ENCODE peak calls at places on chromosome 12, in five cellular contexts. V is A549, Z is HepG2, F is GM12878, S is K562. Y is an unnamed sample.

GRCh38 chr12:13250416-13250815 is 53.9 kb downstream of the EMP1 start:
- DNase-seq in V (peak; percentile 33), Z (no peak), F (no peak), S (no peak), Y (no peak)

GRCh38 chr12:104555650-104556049 is 98.9 kb downstream of the CHST11 start:
- DNase-seq in V (no peak), Z (no peak), F (no peak), S (no peak), Y (no peak)

GRCh38 chr12:13340149-13340548 is 143.6 kb downstream of the EMP1 start:
- DNase-seq in V (peak; percentile 51), Z (no peak), F (no peak), S (no peak), Y (no peak)

GRCh38 chr12:8080131-8080530 is 1.9 kb upstream of the NECAP1 start:
- DNase-seq in V (no peak), Z (no peak), F (no peak), S (peak; percentile 14), Y (no peak)

GRCh38 chr12:58919271-58920101 is 818 bp downstream of the LRIG3 start:
- DNase-seq in V (peak; percentile 41), Z (peak; percentile 27), F (no peak), S (no peak), Y (no peak)

GRCh38 chr12:21656931-21657335 is 709 bp downstream of the LDHB start:
- DNase-seq in V (peak; percentile 56), Z (no peak), F (no peak), S (peak; percentile 11), Y (no peak)

GRCh38 chr12:62438098-62438692 is 28.4 kb upstream of the MON2 start:
- DNase-seq in V (peak; percentile 69), Z (peak; percentile 17), F (peak; percentile 11), S (peak; percentile 56), Y (peak; percentile 67)

GRCh38 chr12:103905730-103906349 is 24.4 kb upstream of the HSP90B1 start:
- DNase-seq in V (no peak), Z (no peak), F (no peak), S (no peak), Y (no peak)

GRCh38 chr12:65609359-65609771 is 214.9 kb upstream of the HMGA2 start:
- DNase-seq in V (peak; percentile 31), Z (no peak), F (no peak), S (no peak), Y (no peak)

GRCh38 chr12:5432011-5432400 is at the start of gene NTF3:
- DNase-seq in V (no peak), Z (no peak), F (no peak), S (no peak), Y (peak; percentile 72)

GRCh38 chr12:79555006-79555925 is 135.5 kb downstream of the PAWR start:
- DNase-seq in V (peak; percentile 66), Z (peak; percentile 62), F (no peak), S (no peak), Y (no peak)

GRCh38 chr12:49294086-49294803 is 702 bp upstream of the PRPH start:
- DNase-seq in V (no peak), Z (no peak), F (no peak), S (no peak), Y (no peak)

GRCh38 chr12:68348419-68348818 is 16.3 kb upstream of the MDM1 start:
- DNase-seq in V (no peak), Z (no peak), F (no peak), S (no peak), Y (no peak)

GRCh38 chr12:28578361-28578760 is 388.1 kb downstream of the CCDC91 start:
- DNase-seq in V (no peak), Z (no peak), F (no peak), S (no peak), Y (no peak)

GRCh38 chr12:43842259-43842658 is 6.4 kb downstream of the TMEM117 start:
- DNase-seq in V (no peak), Z (no peak), F (no peak), S (no peak), Y (no peak)

GRCh38 chr12:20475542-20475941 is 107.2 kb downstream of the PDE3A start:
- DNase-seq in V (no peak), Z (no peak), F (no peak), S (no peak), Y (no peak)

GRCh38 chr12:50537538-50537919 is 32.7 kb downstream of the DIP2B start:
- DNase-seq in V (peak; percentile 40), Z (no peak), F (no peak), S (no peak), Y (no peak)

GRCh38 chr12:12086331-12086730 is 15.6 kb downstream of the BCL2L14 start:
- DNase-seq in V (no peak), Z (no peak), F (no peak), S (no peak), Y (no peak)

GRCh38 chr12:46617167-46617566 is 208.6 kb downstream of the SLC38A4 start:
- DNase-seq in V (no peak), Z (no peak), F (no peak), S (no peak), Y (no peak)

GRCh38 chr12:53530920-53531319 is 23.6 kb upstream of the NPFF start:
- DNase-seq in V (no peak), Z (no peak), F (no peak), S (no peak), Y (no peak)

GRCh38 chr12:82299617-82300016 is 58.6 kb downstream of the CCDC59 start:
- DNase-seq in V (no peak), Z (no peak), F (no peak), S (no peak), Y (no peak)

GRCh38 chr12:68403296-68403695 is 71.1 kb upstream of the MDM1 start:
- DNase-seq in V (no peak), Z (no peak), F (no peak), S (no peak), Y (no peak)

GRCh38 chr12:31440586-31440985 is 114.6 kb upstream of the SINHCAF start:
- DNase-seq in V (no peak), Z (no peak), F (no peak), S (no peak), Y (no peak)

GRCh38 chr12:91250273-91250672 is 67.7 kb upstream of the DCN start:
- DNase-seq in V (no peak), Z (no peak), F (no peak), S (no peak), Y (no peak)

GRCh38 chr12:42706331-42706730 is 116.8 kb upstream of the PRICKLE1 start:
- DNase-seq in V (no peak), Z (no peak), F (no peak), S (no peak), Y (no peak)

GRCh38 chr12:65649126-65649525 is 175.2 kb upstream of the HMGA2 start:
- DNase-seq in V (peak; percentile 94), Z (no peak), F (no peak), S (no peak), Y (no peak)

GRCh38 chr12:91098942-91099341 is 12.4 kb downstream of the LUM start:
- DNase-seq in V (peak; percentile 26), Z (no peak), F (no peak), S (no peak), Y (no peak)

GRCh38 chr12:90029317-90029716 is 320.7 kb upstream of the ATP2B1 start:
- DNase-seq in V (no peak), Z (no peak), F (no peak), S (no peak), Y (no peak)

GRCh38 chr12:51533799-51534198 is 57.2 kb upstream of the SCN8A start:
- DNase-seq in V (peak; percentile 46), Z (no peak), F (no peak), S (no peak), Y (no peak)

GRCh38 chr12:69074559-69075349 is 141.8 kb upstream of the CPM start:
- DNase-seq in V (no peak), Z (no peak), F (no peak), S (no peak), Y (no peak)

GRCh38 chr12:18864900-18865561 is 127.1 kb downstream of the CAPZA3 start:
- DNase-seq in V (no peak), Z (no peak), F (no peak), S (no peak), Y (no peak)
- TF ChIP-seq HDAC2 in V (no peak), Z (no peak), F (no peak), S (no peak), Y (no peak)

DNA sequence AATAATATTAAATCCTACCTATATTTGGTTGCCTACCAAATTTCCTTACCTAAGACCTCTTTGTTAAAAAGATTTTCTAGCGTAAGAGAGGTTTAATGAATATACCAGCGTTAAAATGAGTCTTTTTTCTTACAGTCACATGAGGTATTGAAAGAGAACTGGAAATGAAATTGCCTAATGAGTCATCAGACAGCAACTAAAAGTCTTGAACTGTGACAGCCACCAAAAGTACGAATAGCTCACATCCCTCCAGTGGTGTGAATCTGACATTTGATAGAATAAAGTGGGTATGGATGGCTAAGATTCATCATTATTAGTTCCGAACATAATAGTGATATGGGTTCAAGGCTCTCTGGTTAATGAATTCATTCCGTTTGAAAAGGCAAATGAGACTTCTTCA is 1297.3 kb downstream of the AACS start:
- DNase-seq in V (no peak), Z (no peak), F (no peak), S (no peak), Y (no peak)
- TF ChIP-seq MAX in V (no peak), Z (no peak), F (no peak), S (no peak), Y (no peak)

GRCh38 chr12:109836916-109837315 is 3.7 kb upstream of the TRPV4 start:
- DNase-seq in V (peak; percentile 55), Z (no peak), F (no peak), S (no peak), Y (no peak)
- TF ChIP-seq HDAC2 in V (no peak), Z (no peak), F (no peak), S (no peak), Y (no peak)

GRCh38 chr12:127174881-127175280 is 1092.1 kb upstream of the TMEM132C start:
- DNase-seq in V (no peak), Z (no peak), F (no peak), S (no peak), Y (no peak)
- TF ChIP-seq MAX in V (no peak), Z (no peak), F (no peak), S (no peak), Y (no peak)

DNA sequence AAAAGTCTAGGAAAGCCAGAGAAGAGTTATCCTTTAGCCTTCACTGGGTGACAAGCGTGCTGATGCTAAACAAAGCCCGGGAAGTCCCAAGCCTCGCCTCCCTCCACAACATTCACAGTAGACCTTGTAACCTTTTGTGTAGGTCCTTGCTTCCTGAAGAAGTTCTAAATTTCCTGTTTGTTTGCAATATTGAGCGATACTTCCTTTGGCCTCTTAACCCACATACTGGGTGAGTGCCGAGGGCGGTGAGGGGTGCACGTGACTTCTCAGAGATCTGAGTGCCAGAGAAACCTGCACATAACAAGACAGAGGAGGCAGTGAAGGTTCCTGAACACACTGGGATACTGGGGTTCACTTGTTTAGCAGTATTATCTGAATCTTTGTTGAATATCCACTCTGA is 134.3 kb downstream of the PLXNC1 start:
- DNase-seq in V (no peak), Z (no peak), F (no peak), S (no peak), Y (no peak)
- TF ChIP-seq HDAC2 in V (no peak), Z (no peak), F (no peak), S (no peak), Y (no peak)